ENCODE peak calls at places on chromosome 6, in four cellular contexts. A is H1, S is SK-N-SH, C is IMR-90. K is an unnamed sample.

GRCh38 chr6:38612386-38612965 is 27.3 kb downstream of the BTBD9 start:
- DNase-seq in A (no peak), S (no peak), C (peak), K (no peak)

GRCh38 chr6:46288863-46289262 is 118.1 kb upstream of the ENPP5 start:
- DNase-seq in S (no peak), A (no peak), C (no peak), K (peak)

GRCh38 chr6:125432968-125433367 is 131.2 kb upstream of the HDDC2 start:
- DNase-seq in S (no peak), C (no peak), A (no peak), K (no peak)

GRCh38 chr6:27650620-27651370 is 177.9 kb upstream of the ZNF184 start:
- DNase-seq in C (peak), S (peak), A (peak), K (no peak)

GRCh38 chr6:117265425-117266266 is at the start of gene VGLL2:
- DNase-seq in C (peak), A (no peak), S (peak), K (peak)

GRCh38 chr6:142331075-142331551 is 29.3 kb downstream of the ADGRG6 start:
- DNase-seq in C (peak), A (no peak), S (no peak), K (no peak)

GRCh38 chr6:125910518-125910917 is 46.1 kb upstream of the HINT3 start:
- DNase-seq in S (no peak), C (peak), A (no peak), K (no peak)

GRCh38 chr6:158818580-158819212 is 472 bp downstream of the EZR start:
- DNase-seq in A (no peak), C (peak), S (peak), K (peak)

GRCh38 chr6:166056637-166057036 is 111.0 kb downstream of the TBXT start:
- DNase-seq in A (no peak), C (peak), S (no peak), K (no peak)

GRCh38 chr6:24566020-24566752 is 71.4 kb downstream of the ALDH5A1 start:
- DNase-seq in C (peak), S (no peak), A (no peak), K (no peak)

GRCh38 chr6:154932562-154933027 is 62.5 kb upstream of the TIAM2 start:
- DNase-seq in C (peak), S (peak), A (no peak), K (no peak)

GRCh38 chr6:40906759-40907158 is 132.3 kb downstream of the UNC5CL start:
- DNase-seq in C (no peak), A (no peak), S (no peak), K (no peak)

GRCh38 chr6:151021878-151022277 is 156.4 kb downstream of the MTHFD1L start:
- DNase-seq in S (no peak), A (no peak), C (peak), K (no peak)

GRCh38 chr6:160104821-160105517 is 16.6 kb upstream of the SLC22A1 start:
- DNase-seq in A (no peak), C (no peak), S (no peak), K (no peak)
- H2AFZ ChIP-seq in A (no peak), C (no peak), S (no peak), K (no peak)

DNA sequence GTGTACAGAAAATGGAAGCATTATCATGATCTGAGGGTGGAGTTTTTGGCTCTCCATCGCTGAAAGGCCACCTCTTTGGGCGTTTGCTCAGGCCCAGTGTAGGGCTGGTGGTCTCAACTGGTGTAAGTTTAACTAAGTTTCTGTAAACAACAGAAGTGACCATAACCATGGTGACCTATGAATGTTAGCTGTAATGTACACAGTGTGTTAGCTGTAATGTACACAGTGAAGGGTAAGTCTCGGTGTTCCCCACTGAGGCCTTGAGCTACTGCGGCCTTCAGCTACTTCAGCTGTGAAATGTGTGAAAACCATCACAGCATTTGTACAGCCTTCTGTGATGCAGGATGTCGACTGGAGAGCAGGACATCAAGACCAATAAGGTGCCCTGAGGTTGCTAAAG is 185.2 kb downstream of the MYLK4 start:
- DNase-seq in A (no peak), S (no peak), C (no peak), K (no peak)
- H2AFZ ChIP-seq in A (no peak), S (no peak), C (no peak), K (no peak)

GRCh38 chr6:84796343-84796742 is 31.9 kb upstream of the TBX18 start:
- DNase-seq in S (no peak), C (no peak), A (no peak), K (no peak)

GRCh38 chr6:84788689-84789088 is 24.3 kb upstream of the TBX18 start:
- DNase-seq in S (no peak), C (no peak), A (no peak), K (no peak)

GRCh38 chr6:84789170-84789569 is 24.8 kb upstream of the TBX18 start:
- DNase-seq in S (no peak), C (no peak), A (no peak), K (no peak)

GRCh38 chr6:84791233-84791632 is 26.8 kb upstream of the TBX18 start:
- DNase-seq in A (no peak), C (no peak), S (no peak), K (peak)

DNA sequence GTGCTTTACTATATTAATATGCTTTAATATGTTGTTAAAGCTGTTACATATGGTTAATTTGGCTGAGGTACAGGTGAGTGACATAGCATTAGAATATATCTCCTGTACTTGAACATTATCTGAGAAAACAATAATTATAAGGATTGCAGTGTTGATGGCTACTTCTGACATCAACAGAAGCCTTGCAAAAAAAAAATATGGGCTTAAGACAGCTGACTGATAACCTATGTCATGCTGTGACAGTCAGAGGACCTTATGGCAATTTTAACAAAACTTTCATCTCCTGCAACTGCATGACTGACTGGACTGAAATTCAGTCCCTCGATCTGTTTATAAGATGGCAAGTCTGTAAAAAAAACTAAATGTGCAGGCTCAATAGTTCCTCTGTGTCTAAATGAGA is 27.5 kb upstream of the TBX18 start:
- DNase-seq in S (no peak), A (no peak), C (no peak), K (no peak)
- H2AFZ ChIP-seq in S (no peak), A (no peak), C (no peak), K (no peak)

DNA sequence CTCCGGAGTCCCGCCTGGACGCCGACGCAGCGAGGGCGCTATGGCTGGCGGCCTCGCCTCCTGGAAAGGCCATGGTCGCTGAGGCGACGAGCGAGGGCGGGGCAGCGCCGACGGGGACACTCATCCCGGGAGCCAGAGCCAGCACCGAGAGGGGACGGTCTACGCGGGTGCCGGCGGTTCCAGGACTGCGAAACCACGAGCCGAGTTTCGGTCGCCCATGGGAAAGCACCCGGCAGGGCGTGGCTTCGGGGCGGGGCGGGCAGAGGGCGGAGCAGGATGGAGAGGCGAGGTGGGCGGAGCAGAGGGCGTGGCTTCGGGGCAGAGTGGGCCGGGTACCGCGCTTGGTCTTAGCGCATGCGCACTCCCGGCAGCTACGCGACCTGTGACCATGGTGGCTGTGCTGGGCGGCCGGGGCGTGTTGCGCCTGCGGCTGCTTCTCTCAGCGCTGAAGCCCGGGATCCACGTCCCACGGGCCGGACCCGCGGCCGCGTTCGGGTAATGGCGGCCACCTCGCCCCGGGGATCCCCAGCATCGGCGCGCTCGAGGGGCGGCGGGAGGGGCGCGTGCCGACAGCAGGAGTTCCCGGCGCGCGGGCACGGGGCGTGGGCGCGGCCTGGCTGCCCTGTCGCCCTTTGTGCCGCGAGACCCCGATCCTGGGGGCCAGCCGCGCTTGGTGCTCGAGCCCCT is at the start of gene BPHL:
- DNase-seq in C (peak), S (peak), A (peak), K (peak)
- H2AFZ ChIP-seq in C (peak), S (peak), A (peak), K (peak)

DNA sequence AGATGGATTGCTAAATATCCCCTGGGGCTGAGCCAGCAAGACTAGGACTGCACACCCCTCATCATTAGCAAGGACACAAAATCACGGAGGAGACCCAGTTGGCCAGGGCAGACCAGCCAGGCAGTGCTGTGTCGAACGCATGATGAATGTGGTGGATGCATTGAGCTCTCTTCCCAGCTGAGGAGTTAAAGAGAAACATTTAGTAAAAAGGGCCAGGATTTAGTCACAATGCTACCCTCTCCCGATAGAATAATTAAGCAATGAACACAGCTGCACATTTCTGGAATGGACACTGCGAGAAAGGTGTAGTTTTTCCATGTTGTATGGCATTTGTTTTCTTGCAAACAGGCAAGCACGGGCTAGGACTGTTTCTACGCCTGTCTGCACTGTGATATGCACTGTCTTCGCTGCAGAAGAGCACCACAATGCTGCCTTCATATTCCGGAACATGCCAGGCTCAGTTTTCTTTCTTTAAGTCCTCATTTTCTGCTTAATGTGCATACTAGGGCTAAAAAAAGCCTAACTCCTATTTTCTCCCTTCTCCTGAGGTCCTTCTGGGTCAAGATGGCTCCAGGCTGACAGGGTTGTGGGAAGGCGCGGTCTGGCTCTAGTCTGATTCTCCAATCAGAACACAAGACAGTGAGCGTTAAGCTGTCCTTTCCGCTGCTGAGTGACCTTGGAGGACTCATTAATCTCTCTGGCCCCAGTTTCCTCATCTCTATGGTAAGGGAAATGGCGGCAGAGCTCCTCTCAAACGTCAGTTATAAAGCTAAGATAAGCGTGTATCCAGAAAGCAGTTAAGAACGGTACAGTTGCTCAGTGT is 380.0 kb downstream of the C6orf118 start:
- DNase-seq in A (no peak), C (no peak), S (no peak), K (no peak)
- H2AFZ ChIP-seq in A (peak), C (no peak), S (no peak), K (no peak)

GRCh38 chr6:107414246-107414645 is 45.1 kb downstream of the PDSS2 start:
- DNase-seq in A (no peak), C (no peak), S (no peak), K (no peak)

GRCh38 chr6:107411161-107411560 is 48.2 kb downstream of the PDSS2 start:
- DNase-seq in C (no peak), S (no peak), A (no peak), K (no peak)

GRCh38 chr6:107405002-107405401 is 54.4 kb downstream of the PDSS2 start:
- DNase-seq in C (no peak), S (no peak), A (no peak), K (no peak)

GRCh38 chr6:107409942-107410341 is 49.4 kb downstream of the PDSS2 start:
- DNase-seq in C (no peak), A (no peak), S (no peak), K (no peak)

DNA sequence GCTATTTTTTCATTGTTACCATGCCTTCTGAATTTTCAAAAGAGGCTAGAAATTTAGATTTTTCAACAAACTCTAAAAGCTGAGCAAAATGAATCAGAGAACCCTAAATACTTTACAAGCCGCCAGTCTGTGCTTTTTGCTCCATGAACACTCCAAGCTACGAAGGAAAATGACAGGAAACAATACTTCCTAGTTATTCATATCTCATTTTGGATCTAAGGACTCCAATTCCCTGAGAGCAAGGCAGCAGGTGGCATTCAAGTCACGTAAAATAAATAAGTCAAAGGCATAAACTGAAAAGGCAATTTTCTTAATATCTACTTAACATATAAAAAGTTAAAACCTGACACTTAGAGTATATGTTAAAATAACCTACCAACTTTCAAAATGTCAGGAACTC is 50.6 kb downstream of the PDSS2 start:
- DNase-seq in C (no peak), A (no peak), S (no peak), K (no peak)
- H2AFZ ChIP-seq in C (no peak), A (no peak), S (no peak), K (no peak)

GRCh38 chr6:48560408-48560807 is 449.4 kb upstream of the PTCHD4 start:
- DNase-seq in C (peak), A (no peak), S (no peak), K (no peak)
- H2AFZ ChIP-seq in C (no peak), A (peak), S (no peak), K (no peak)

GRCh38 chr6:138588805-138589434 is 89.6 kb upstream of the NHSL1 start:
- DNase-seq in S (peak), A (no peak), C (peak), K (peak)
- H2AFZ ChIP-seq in S (no peak), A (no peak), C (peak), K (no peak)

DNA sequence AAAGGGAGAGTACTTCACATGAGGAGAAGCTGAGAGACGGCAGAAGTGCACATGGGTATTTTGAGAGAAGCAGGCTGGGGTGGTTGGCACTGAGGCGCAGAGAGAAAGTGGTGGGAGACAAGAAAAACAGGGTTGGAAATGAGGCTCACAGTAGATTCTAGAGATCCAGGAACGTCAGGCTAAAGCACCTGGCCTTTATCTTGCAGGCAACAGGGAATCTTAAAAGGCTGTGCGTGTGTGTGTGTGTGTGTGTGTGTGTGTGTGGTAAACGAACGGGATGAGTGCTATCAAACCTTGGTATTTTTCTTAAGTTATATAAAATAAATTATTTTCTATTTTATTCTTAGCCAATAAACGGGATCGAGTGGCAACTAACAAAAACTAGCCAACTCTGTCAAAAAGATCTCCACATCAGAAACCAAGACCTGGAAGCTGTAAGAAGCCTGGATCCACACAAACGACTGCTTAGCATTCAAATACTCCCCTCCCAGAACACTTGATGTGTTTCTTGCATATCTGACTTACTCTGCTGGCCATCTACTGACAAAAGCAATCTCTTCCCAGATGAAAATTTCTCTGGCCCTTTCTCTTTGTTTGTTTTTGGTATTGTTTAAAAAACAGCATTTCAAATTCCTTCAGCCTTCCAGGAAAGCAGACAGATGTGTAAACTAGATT is 44.9 kb upstream of the FABP7 start:
- DNase-seq in A (no peak), C (no peak), S (no peak), K (no peak)
- H2AFZ ChIP-seq in A (peak), C (no peak), S (no peak), K (no peak)

K was measured in MM.1S.